ENCODE peak calls at places on chromosomes 12 and 14, in ten cellular contexts. T is keratinocyte; Q is RWPE2; N is K562; R is mammary epithelial cell; D is HepG2; G is CD4-positive, CD25-positive, alpha-beta regulatory T cell; M is aorta; K is psoas muscle; V is lower lobe of right lung. S is an unnamed sample. For H3K9me3, the result is how much of the 10 kb centered on the place peaks cover.

GRCh38 chr12:42372154-42372791 is 46.3 kb downstream of the PPHLN1 start:
- DNase-seq in T (no peak), Q (no peak), N (peak), R (peak), D (peak), G (peak), M (no peak), K (no peak), V (no peak), S (no peak)

GRCh38 chr12:89732511-89732910 is 23.9 kb upstream of the ATP2B1 start:
- DNase-seq in T (no peak), Q (no peak), N (no peak), R (no peak), D (no peak), G (no peak), M (no peak), K (no peak), V (no peak), S (no peak)

GRCh38 chr12:106865685-106866084 is 90.0 kb upstream of the TMEM263 start:
- DNase-seq in T (no peak), Q (no peak), N (no peak), R (no peak), D (no peak), G (no peak), M (no peak), K (no peak), V (no peak), S (no peak)

GRCh38 chr14:32824195-32824594 is 114.5 kb upstream of the NPAS3 start:
- DNase-seq in T (no peak), Q (no peak), N (no peak), R (no peak), D (no peak), G (no peak), M (no peak), K (no peak), V (no peak), S (no peak)

GRCh38 chr14:65453807-65454480 is 41.4 kb downstream of the FUT8 start:
- DNase-seq in T (no peak), Q (no peak), N (no peak), R (no peak), D (no peak), G (no peak), M (no peak), K (no peak), V (no peak), S (no peak)

GRCh38 chr12:74770552-74770951 is 232.9 kb downstream of the ATXN7L3B start:
- DNase-seq in T (no peak), Q (no peak), N (no peak), R (no peak), D (no peak), G (no peak), M (no peak), K (no peak), V (no peak), S (no peak)

GRCh38 chr12:22821985-22822384 is 197.0 kb downstream of the ETNK1 start:
- DNase-seq in T (no peak), Q (no peak), N (no peak), R (no peak), D (peak), G (no peak), M (no peak), K (no peak), V (no peak), S (no peak)

GRCh38 chr12:38279756-38280155 is 36.8 kb upstream of the ALG10B start:
- DNase-seq in T (no peak), Q (no peak), N (no peak), R (peak), D (no peak), G (no peak), M (no peak), K (no peak), V (no peak), S (no peak)

GRCh38 chr12:120581998-120582397 is 796 bp upstream of the POP5 start:
- DNase-seq in T (no peak), Q (no peak), N (peak), R (no peak), D (no peak), G (no peak), M (no peak), K (no peak), V (no peak), S (no peak)

GRCh38 chr14:81408595-81408994 is 8.5 kb upstream of the STON2 start:
- DNase-seq in T (no peak), Q (no peak), N (no peak), R (no peak), D (peak), G (no peak), M (no peak), K (no peak), V (no peak), S (no peak)

GRCh38 chr14:40115583-40115982 is 683.4 kb upstream of the FBXO33 start:
- DNase-seq in T (no peak), Q (no peak), N (no peak), R (no peak), D (no peak), G (no peak), M (no peak), K (no peak), V (no peak), S (no peak)

GRCh38 chr12:57765003-57765697 is 1.7 kb downstream of the CYP27B1 start:
- DNase-seq in T (no peak), Q (peak), N (no peak), R (peak), D (peak), G (no peak), M (peak), K (peak), V (peak), S (no peak)

GRCh38 chr14:68140111-68140741 is 320.6 kb downstream of the RAD51B start:
- DNase-seq in T (peak), Q (peak), N (no peak), R (peak), D (peak), G (no peak), M (no peak), K (no peak), V (no peak), S (no peak)

GRCh38 chr12:25811656-25812126 is 146.8 kb upstream of the RASSF8 start:
- DNase-seq in T (no peak), Q (no peak), N (no peak), R (peak), D (no peak), G (no peak), M (no peak), K (no peak), V (no peak), S (no peak)

GRCh38 chr12:104951759-104952509 is 6.2 kb downstream of the SLC41A2 start:
- DNase-seq in T (no peak), Q (no peak), N (no peak), R (no peak), D (no peak), G (no peak), M (no peak), K (no peak), V (no peak), S (no peak)

GRCh38 chr14:22554706-22555572 is 34.1 kb downstream of the DAD1 start:
- DNase-seq in T (no peak), Q (no peak), N (no peak), R (no peak), D (no peak), G (no peak), M (no peak), K (no peak), V (no peak), S (no peak)

GRCh38 chr12:52216807-52217206 is 16.2 kb upstream of the KRT7 start:
- DNase-seq in T (no peak), Q (peak), N (no peak), R (no peak), D (no peak), G (no peak), M (peak), K (no peak), V (no peak), S (no peak)

GRCh38 chr12:48750769-48751356 is 34.4 kb upstream of the CCNT1 start:
- DNase-seq in T (no peak), Q (no peak), N (no peak), R (peak), D (no peak), G (no peak), M (no peak), K (no peak), V (no peak), S (no peak)

GRCh38 chr14:61653507-61653906 is 41.8 kb upstream of the HIF1A start:
- DNase-seq in T (no peak), Q (peak), N (no peak), R (peak), D (no peak), G (no peak), M (no peak), K (no peak), V (no peak), S (no peak)

GRCh38 chr12:7059780-7060179 is 738 bp upstream of the C1S start:
- DNase-seq in T (no peak), Q (no peak), N (no peak), R (no peak), D (no peak), G (no peak), M (no peak), K (no peak), V (no peak), S (no peak)

GRCh38 chr14:38505221-38506095 is 249.6 kb upstream of the CLEC14A start:
- DNase-seq in T (no peak), Q (no peak), N (no peak), R (no peak), D (no peak), G (no peak), M (no peak), K (no peak), V (no peak), S (no peak)

GRCh38 chr14:103657466-103657865 is 28.5 kb downstream of the KLC1 start:
- DNase-seq in T (no peak), Q (no peak), N (no peak), R (no peak), D (no peak), G (no peak), M (peak), K (no peak), V (no peak), S (no peak)

GRCh38 chr14:54818201-54819133 is 84.2 kb downstream of the GCH1 start:
- DNase-seq in T (no peak), Q (no peak), N (peak), R (no peak), D (peak), G (no peak), M (no peak), K (no peak), V (no peak), S (no peak)

GRCh38 chr12:130480887-130481286 is 143.2 kb downstream of the PIWIL1 start:
- DNase-seq in T (no peak), Q (no peak), N (no peak), R (no peak), D (no peak), G (no peak), M (no peak), K (no peak), V (no peak), S (no peak)

GRCh38 chr12:76704693-76705092 is 59.2 kb upstream of the ZDHHC17 start:
- DNase-seq in T (no peak), Q (no peak), N (no peak), R (no peak), D (no peak), G (no peak), M (no peak), K (no peak), V (no peak), S (no peak)

GRCh38 chr14:99191663-99192621 is 80.1 kb downstream of the BCL11B start:
- DNase-seq in T (no peak), Q (no peak), N (no peak), R (peak), D (no peak), G (peak), M (peak), K (peak), V (no peak), S (peak)

GRCh38 chr12:19423531-19423930 is 15.8 kb upstream of the AEBP2 start:
- DNase-seq in T (no peak), Q (no peak), N (no peak), R (no peak), D (no peak), G (no peak), M (no peak), K (no peak), V (no peak), S (no peak)

GRCh38 chr12:57524814-57525614 is 2.4 kb downstream of the MBD6 start:
- DNase-seq in T (no peak), Q (no peak), N (peak), R (no peak), D (no peak), G (no peak), M (no peak), K (peak), V (no peak), S (no peak)

GRCh38 chr12:130994821-130995375 is 41.2 kb downstream of the ADGRD1 start:
- DNase-seq in T (no peak), Q (no peak), N (no peak), R (no peak), D (no peak), G (no peak), M (peak), K (no peak), V (peak), S (no peak)

GRCh38 chr12:367972-368371 is 21.1 kb downstream of the KDM5A start:
- DNase-seq in T (no peak), Q (no peak), N (no peak), R (no peak), D (no peak), G (no peak), M (no peak), K (no peak), V (no peak), S (no peak)

GRCh38 chr14:96559571-96559970 is 57.4 kb downstream of the PAPOLA start:
- DNase-seq in T (no peak), Q (no peak), N (no peak), R (no peak), D (no peak), G (no peak), M (no peak), K (no peak), V (no peak), S (no peak)

GRCh38 chr14:49303952-49304516 is 282.1 kb downstream of the RPS29 start:
- DNase-seq in T (no peak), Q (no peak), N (peak), R (peak), D (no peak), G (no peak), M (no peak), K (no peak), V (no peak), S (no peak)

GRCh38 chr14:53630336-53630735 is 326.3 kb downstream of the BMP4 start:
- DNase-seq in T (no peak), Q (no peak), N (no peak), R (no peak), D (no peak), G (no peak), M (no peak), K (no peak), V (no peak), S (no peak)

GRCh38 chr14:95464524-95464923 is 51.9 kb downstream of the SYNE3 start:
- DNase-seq in T (no peak), Q (no peak), N (no peak), R (no peak), D (no peak), G (peak), M (no peak), K (no peak), V (no peak), S (peak)

GRCh38 chr12:11968041-11968383 is 102.7 kb upstream of the BCL2L14 start:
- DNase-seq in T (no peak), Q (no peak), N (no peak), R (no peak), D (no peak), G (no peak), M (no peak), K (no peak), V (no peak), S (no peak)

GRCh38 chr14:58152569-58152857 is 500 bp upstream of the ARMH4 start:
- DNase-seq in T (no peak), Q (no peak), N (no peak), R (no peak), D (no peak), G (no peak), M (no peak), K (no peak), V (no peak), S (no peak)

GRCh38 chr12:43824207-43824775 is 11.6 kb upstream of the TMEM117 start:
- DNase-seq in T (no peak), Q (no peak), N (no peak), R (no peak), D (no peak), G (no peak), M (no peak), K (no peak), V (no peak), S (no peak)

DNA sequence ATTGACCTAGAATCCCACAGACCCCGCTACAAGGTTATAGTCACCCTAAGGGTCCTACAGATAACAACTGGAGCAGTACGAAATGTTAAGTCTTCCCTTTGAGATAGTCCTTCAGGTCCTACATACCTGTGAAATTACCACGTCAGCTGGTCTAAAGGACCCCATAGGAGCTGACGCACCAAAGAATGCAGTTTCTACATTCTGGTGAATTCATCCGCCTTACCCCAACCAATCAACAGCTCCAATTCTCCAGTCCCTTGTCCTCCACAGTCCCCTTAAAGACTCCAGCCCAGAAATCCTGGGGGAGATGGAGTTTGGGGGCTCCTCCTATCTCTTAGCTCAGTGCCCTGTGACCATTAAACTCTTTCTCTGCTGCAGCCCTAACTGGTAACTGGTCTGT is 36.2 kb upstream of the PRMT8 start:
- DNase-seq in T (no peak), Q (no peak), N (no peak), R (no peak), D (no peak), G (no peak), M (no peak), K (no peak), V (no peak), S (no peak)
- H3K4me3 ChIP-seq in T (no peak), Q (no peak), N (no peak), R (no peak), D (no peak), G (no peak), M (no peak), K (no peak), V (no peak), S (no peak)

GRCh38 chr12:44876554-44877275 is 600 bp upstream of the NELL2 start:
- DNase-seq in T (no peak), Q (no peak), N (peak), R (peak), D (no peak), G (peak), M (peak), K (peak), V (no peak), S (peak)
- H3K27ac ChIP-seq in T (no peak), Q (no peak), N (no peak), R (no peak), D (no peak), G (no peak), M (no peak), K (no peak), V (no peak), S (peak)

GRCh38 chr14:70143306-70143705 is 45.4 kb downstream of the SLC8A3 start:
- DNase-seq in T (no peak), Q (no peak), N (no peak), R (no peak), D (no peak), G (no peak), M (no peak), K (no peak), V (no peak), S (no peak)
- H3K9me3 ChIP-seq in T (under half), Q (under half), N (under half), R (under half), D (under half), G (under half), M (under half), K (under half), V (under half), S (under half)

GRCh38 chr12:53989227-53990113 is 4.5 kb downstream of the HOXC10 start:
- DNase-seq in T (no peak), Q (no peak), N (peak), R (peak), D (peak), G (no peak), M (no peak), K (no peak), V (no peak), S (no peak)
- H3K4me3 ChIP-seq in T (peak), Q (peak), N (peak), R (peak), D (peak), G (no peak), M (no peak), K (peak), V (no peak), S (no peak)

DNA sequence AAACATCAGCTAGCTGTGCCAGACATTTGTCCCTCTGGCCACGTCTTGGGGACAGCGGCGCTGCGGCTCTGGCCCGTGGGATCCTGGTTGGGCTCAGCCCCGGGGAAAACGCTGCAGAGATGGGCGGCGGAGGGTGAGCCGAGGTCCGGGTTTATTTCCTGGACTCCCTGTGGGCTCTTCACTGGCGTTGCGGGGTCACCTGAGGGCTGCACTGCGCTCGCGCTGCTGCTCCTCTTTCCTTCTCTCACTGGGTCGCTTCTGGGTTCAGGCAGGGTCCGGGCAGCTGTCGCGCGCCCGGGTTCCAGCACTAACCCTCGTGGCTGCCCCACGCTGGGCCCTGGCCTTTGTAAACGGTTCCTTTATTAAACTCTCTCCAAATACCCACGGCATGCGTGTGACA is 35.6 kb downstream of the NFKBIA start:
- DNase-seq in T (no peak), Q (no peak), N (no peak), R (no peak), D (no peak), G (no peak), M (peak), K (peak), V (peak), S (no peak)
- H3K27ac ChIP-seq in T (no peak), Q (peak), N (peak), R (no peak), D (no peak), G (no peak), M (no peak), K (no peak), V (no peak), S (no peak)

GRCh38 chr12:50296554-50296953 is 13.2 kb upstream of the LIMA1 start:
- DNase-seq in T (no peak), Q (no peak), N (no peak), R (no peak), D (no peak), G (no peak), M (no peak), K (no peak), V (no peak), S (no peak)
- H3K9me3 ChIP-seq in T (under half), Q (under half), N (under half), R (under half), D (under half), G (under half), M (under half), K (under half), V (under half), S (under half)

DNA sequence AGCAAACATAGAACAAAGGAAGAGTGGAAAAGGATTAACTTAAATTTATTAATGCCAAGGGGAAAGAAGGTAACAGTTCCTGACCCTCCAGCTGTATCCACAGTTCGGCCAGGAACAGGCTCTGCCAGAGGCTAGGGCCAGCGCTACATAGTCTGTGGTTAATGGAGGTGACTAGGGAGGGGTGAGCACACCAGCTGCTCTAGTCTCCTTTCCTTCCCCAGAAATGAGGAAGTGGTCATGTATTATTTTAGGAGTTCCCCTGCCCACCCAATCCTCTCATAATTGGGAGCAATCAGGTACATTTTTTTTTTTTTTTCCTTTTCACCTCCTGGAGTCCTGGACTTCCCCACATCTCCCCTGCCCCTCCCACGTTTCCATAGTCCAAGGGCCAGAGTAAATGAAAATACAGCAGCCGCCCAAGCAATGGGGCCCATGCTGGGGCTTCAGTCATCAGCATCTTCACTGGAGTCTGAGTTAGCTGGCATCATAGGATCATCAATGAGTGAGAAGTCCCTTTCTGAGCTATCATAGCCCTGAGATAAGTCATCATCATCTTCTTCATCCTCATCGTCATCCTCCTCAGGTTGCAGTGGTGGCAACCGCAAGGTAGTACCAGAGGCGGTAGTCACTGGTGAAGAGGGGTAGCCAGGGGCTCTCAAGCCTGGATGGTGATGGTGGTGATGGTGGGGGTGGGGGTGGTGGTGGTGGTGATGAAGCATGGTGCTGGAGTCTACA is 1.5 kb upstream of the SUPT16H start:
- DNase-seq in T (no peak), Q (no peak), N (peak), R (no peak), D (no peak), G (no peak), M (no peak), K (no peak), V (no peak), S (no peak)
- H3K4me3 ChIP-seq in T (no peak), Q (no peak), N (no peak), R (no peak), D (no peak), G (peak), M (no peak), K (peak), V (no peak), S (no peak)

GRCh38 chr12:62207248-62207647 is 53.0 kb upstream of the USP15 start:
- DNase-seq in T (no peak), Q (no peak), N (no peak), R (no peak), D (no peak), G (no peak), M (no peak), K (no peak), V (no peak), S (no peak)
- H3K27ac ChIP-seq in T (no peak), Q (no peak), N (no peak), R (no peak), D (no peak), G (no peak), M (no peak), K (no peak), V (no peak), S (no peak)

S was measured in naive thymus-derived CD4-positive, alpha-beta T cell.